ENCODE peak calls at places on chromosomes 11 and 22, in six cellular contexts. B is K562; O is cardiac fibroblast; L is CD8-positive, alpha-beta T cell; H is colonic mucosa; E is mammary epithelial cell. Q is an unnamed sample.

GRCh38 chr11:57336111-57336666 is 497 bp upstream of the SSRP1 start:
- DNase-seq in B (no peak), O (no peak), L (no peak), H (no peak), E (no peak), Q (no peak)

GRCh38 chr11:69010361-69010891 is 2.6 kb downstream of the MRGPRF start:
- DNase-seq in B (no peak), O (no peak), L (no peak), H (no peak), E (peak; percentile 24), Q (no peak)

GRCh38 chr22:43315687-43316217 is 27.4 kb downstream of the SCUBE1 start:
- DNase-seq in B (no peak), O (no peak), L (no peak), H (no peak), E (no peak), Q (no peak)

GRCh38 chr11:17930544-17931144 is 82.2 kb downstream of the SERGEF start:
- DNase-seq in B (no peak), O (no peak), L (no peak), H (no peak), E (no peak), Q (no peak)

GRCh38 chr11:75997273-75997552 is 182.2 kb downstream of the UVRAG start:
- DNase-seq in B (no peak), O (no peak), L (no peak), H (no peak), E (no peak), Q (no peak)

GRCh38 chr11:46389450-46390330 is 1.9 kb downstream of the CHRM4 start:
- DNase-seq in B (peak; percentile 61), O (peak; percentile 69), L (peak; percentile 28), H (peak; percentile 77), E (peak; percentile 59), Q (peak; percentile 90)

GRCh38 chr11:101765932-101766331 is 148.9 kb upstream of the CEP126 start:
- DNase-seq in B (no peak), O (no peak), L (no peak), H (no peak), E (no peak), Q (no peak)

GRCh38 chr22:26546282-26546681 is 34.0 kb upstream of the TFIP11 start:
- DNase-seq in B (no peak), O (no peak), L (no peak), H (no peak), E (no peak), Q (no peak)

GRCh38 chr11:10941429-10941828 is 83.6 kb upstream of the ZBED5 start:
- DNase-seq in B (no peak), O (no peak), L (no peak), H (no peak), E (no peak), Q (no peak)

GRCh38 chr11:124834526-124835190 is 30.6 kb upstream of the ROBO3 start:
- DNase-seq in B (no peak), O (no peak), L (no peak), H (no peak), E (no peak), Q (no peak)

GRCh38 chr11:124839972-124840621 is 25.1 kb upstream of the ROBO3 start:
- DNase-seq in B (no peak), O (no peak), L (no peak), H (no peak), E (no peak), Q (no peak)

GRCh38 chr11:124835918-124836317 is 29.3 kb upstream of the ROBO3 start:
- DNase-seq in B (no peak), O (no peak), L (no peak), H (no peak), E (no peak), Q (no peak)

GRCh38 chr11:124839051-124839971 is 25.9 kb upstream of the ROBO3 start:
- DNase-seq in B (peak; percentile 20), O (no peak), L (no peak), H (no peak), E (no peak), Q (no peak)

DNA sequence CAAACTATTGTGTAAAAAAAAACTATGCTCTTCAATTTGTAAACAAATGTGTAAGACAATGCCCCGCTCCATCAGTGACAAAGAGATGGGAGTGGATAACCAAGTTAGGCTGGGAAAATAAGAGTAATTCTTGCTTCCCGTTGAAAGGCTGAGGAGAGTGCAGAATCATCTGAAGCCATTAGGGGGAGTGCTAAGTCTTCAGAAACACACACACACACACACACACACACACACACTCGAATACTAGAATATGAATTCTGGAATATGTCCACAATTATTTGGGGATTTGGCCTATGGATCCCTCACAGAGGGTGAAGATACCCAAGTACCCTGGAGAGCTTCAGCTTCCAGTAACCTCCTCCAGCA is 27.8 kb upstream of the ROBO3 start:
- DNase-seq in B (peak; percentile 64), O (peak; percentile 94), L (no peak), H (peak; percentile 30), E (peak; percentile 71), Q (peak; percentile 72)
- H3K4me3 ChIP-seq in B (no peak overlapping the region), O (no peak overlapping the region), L (no peak overlapping the region), H (no peak overlapping the region), E (no peak overlapping the region), Q (no peak overlapping the region)

DNA sequence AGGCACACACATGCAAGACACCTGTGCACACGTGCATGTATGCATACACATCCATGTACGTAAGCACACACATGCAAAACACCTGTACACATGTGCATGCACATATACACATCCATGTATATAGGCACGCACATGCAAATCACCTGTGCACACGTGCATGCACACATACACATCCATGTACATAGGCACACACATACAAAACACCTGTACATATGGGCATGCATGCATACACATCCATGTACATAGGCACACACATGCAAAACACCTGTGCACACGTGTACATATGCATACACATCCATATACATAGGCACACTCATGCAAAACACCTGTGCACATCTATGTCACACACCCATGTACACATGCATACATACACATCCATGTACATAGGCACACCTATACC is 458.3 kb downstream of the TBC1D22A start:
- DNase-seq in B (no peak), O (no peak), L (no peak), H (no peak), E (no peak), Q (no peak)
- H3K4me3 ChIP-seq in B (no peak overlapping the region), O (no peak overlapping the region), L (no peak overlapping the region), H (no peak overlapping the region), E (no peak overlapping the region), Q (no peak overlapping the region)

GRCh38 chr11:64320556-64320955 is 2.6 kb downstream of the PRDX5 start:
- DNase-seq in B (no peak), O (no peak), L (no peak), H (no peak), E (no peak), Q (no peak)

GRCh38 chr11:64321026-64321425 is 3.1 kb downstream of the PRDX5 start:
- DNase-seq in B (no peak), O (no peak), L (no peak), H (no peak), E (no peak), Q (no peak)

GRCh38 chr11:64318694-64319420 is 936 bp downstream of the PRDX5 start:
- DNase-seq in B (peak; percentile 76), O (no peak), L (no peak), H (no peak), E (no peak), Q (no peak)

GRCh38 chr11:64317961-64318693 is at the start of gene PRDX5:
- DNase-seq in B (peak; percentile 95), O (peak; percentile 97), L (peak; percentile 90), H (peak; percentile 96), E (peak; percentile 95), Q (peak; percentile 98)

GRCh38 chr11:64319421-64319761 is 1.5 kb downstream of the PRDX5 start:
- DNase-seq in B (no peak), O (no peak), L (no peak), H (no peak), E (no peak), Q (no peak)
- H3K4me3 ChIP-seq in B (peak overlapping the region; percentile 94), O (peak overlapping the region; percentile 98), L (peak overlapping the region; percentile 33), H (peak overlapping the region; percentile 76), E (peak overlapping the region; percentile 91), Q (peak overlapping the region; percentile 93)

GRCh38 chr22:38243007-38243775 is 29.6 kb downstream of the TMEM184B start:
- DNase-seq in B (no peak), O (peak; percentile 55), L (no peak), H (peak; percentile 89), E (peak; percentile 22), Q (no peak)
- H3K4me3 ChIP-seq in B (no peak overlapping the region), O (no peak overlapping the region), L (no peak overlapping the region), H (no peak overlapping the region), E (no peak overlapping the region), Q (no peak overlapping the region)

GRCh38 chr22:47928626-47929025 is 1166.2 kb downstream of the TBC1D22A start:
- DNase-seq in B (no peak), O (no peak), L (no peak), H (no peak), E (no peak), Q (no peak)
- H3K4me3 ChIP-seq in B (no peak overlapping the region), O (no peak overlapping the region), L (no peak overlapping the region), H (no peak overlapping the region), E (no peak overlapping the region), Q (peak overlapping the region; percentile 24)

DNA sequence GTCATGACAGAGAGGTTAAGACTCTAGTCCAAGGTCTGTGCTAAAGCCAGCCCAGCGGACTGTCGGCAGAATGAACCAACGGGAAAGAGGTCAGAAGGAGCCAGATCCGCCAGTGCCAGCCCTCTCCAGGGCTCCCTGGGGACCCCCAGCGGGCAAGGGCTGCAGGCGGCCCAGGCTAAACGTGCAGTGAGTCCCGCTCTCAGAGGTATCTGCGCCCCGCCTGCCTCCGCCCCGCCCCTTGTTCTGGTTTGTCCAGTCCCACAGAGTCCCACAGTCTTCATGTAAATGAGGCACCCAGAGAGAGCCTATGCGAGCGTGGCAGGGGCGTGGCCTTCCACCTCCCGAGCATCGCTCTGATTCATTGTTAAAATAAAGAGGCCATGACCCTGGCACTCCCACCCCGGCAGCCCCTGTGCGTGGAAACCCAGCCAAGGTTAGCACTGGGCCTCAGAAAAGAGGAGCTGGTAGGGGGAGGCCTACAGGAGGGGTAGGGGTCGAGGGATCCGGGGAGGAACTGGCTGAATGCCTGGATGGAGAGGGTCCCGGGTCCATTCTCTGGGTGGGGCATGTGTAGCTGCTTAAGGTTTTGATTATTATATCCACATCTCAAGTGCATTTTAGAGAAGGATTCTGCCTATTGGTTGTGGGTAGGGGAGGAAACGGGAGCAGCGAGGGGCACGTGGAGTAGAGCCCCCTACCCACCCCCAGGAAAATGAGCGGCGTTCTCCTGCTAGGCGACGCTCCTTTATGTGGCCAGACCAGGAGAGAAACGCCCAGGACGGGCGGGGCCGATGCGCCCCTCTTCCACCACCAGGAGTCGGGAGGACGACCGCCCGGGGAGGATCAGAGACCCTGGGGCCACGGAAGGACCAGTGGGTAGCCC is at the start of gene TRIOBP:
- DNase-seq in B (peak; percentile 88), O (peak; percentile 93), L (peak; percentile 62), H (peak; percentile 97), E (peak; percentile 68), Q (peak; percentile 98)
- H3K4me3 ChIP-seq in B (no peak within 1 kb of the TSS), O (no peak within 1 kb of the TSS), L (no peak within 1 kb of the TSS), H (peak within 1 kb of the TSS; percentile 9), E (peak within 1 kb of the TSS; percentile 7), Q (peak within 1 kb of the TSS; percentile 60)

GRCh38 chr11:121466063-121466794 is 13.5 kb upstream of the SORL1-AS1 start:
- DNase-seq in B (peak; percentile 16), O (peak; percentile 88), L (no peak), H (peak; percentile 97), E (peak; percentile 92), Q (no peak)
- H3K4me3 ChIP-seq in B (no peak overlapping the region), O (no peak overlapping the region), L (peak overlapping the region; percentile 7), H (no peak overlapping the region), E (no peak overlapping the region), Q (no peak overlapping the region)

DNA sequence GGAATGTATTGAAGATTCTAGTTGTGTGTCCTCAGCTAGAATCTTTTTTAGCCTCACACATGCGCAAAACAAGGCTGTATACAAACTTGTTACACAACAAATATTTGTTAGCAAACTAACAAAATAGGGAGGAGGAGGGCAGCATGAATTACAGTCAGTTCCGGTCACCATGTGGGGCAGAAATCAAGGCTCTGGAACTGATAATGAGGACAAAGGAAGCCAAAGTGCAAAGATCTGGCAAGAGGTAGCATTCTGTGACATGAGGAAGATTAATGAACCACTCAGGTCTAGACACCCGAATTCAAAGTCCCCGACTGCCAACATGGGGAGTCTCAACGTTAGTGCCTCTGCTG is 1.9 kb downstream of the SUN2 start:
- DNase-seq in B (no peak), O (no peak), L (no peak), H (peak; percentile 34), E (no peak), Q (no peak)
- H3K4me3 ChIP-seq in B (no peak overlapping the region), O (no peak overlapping the region), L (peak overlapping the region; percentile 91), H (peak overlapping the region; percentile 69), E (no peak overlapping the region), Q (peak overlapping the region; percentile 88)

Q was measured in Karpas-422.